ENCODE peak calls at places on chromosomes 1 and 21, in four cellular contexts. One of them, this sample, is unnamed.

GRCh38 chr1:86774305-86775304 is 70.2 kb downstream of the SH3GLB1 start:
- DNase-seq in IMR-90: peak; percentile 90
- DNase-seq in mesendoderm: peak; percentile 96
- DNase-seq in H9: peak; percentile 51
- DNase-seq in this sample: peak; percentile 31

GRCh38 chr1:38991638-38992449 is 768 bp downstream of the AKIRIN1 start:
- DNase-seq in IMR-90: no peak
- DNase-seq in mesendoderm: peak; percentile 74
- DNase-seq in H9: peak; percentile 44
- DNase-seq in this sample: no peak

GRCh38 chr21:29332461-29333354 is 34.0 kb downstream of the BACH1 start:
- DNase-seq in mesendoderm: no peak
- DNase-seq in H9: no peak
- DNase-seq in IMR-90: peak; percentile 77
- DNase-seq in this sample: no peak

GRCh38 chr1:1148061-1148460 is 25.6 kb upstream of the TTLL10 start:
- DNase-seq in IMR-90: no peak
- DNase-seq in H9: no peak
- DNase-seq in mesendoderm: no peak
- DNase-seq in this sample: no peak

GRCh38 chr1:207841318-207841717 is 69.6 kb downstream of the CD34 start:
- DNase-seq in IMR-90: no peak
- DNase-seq in H9: no peak
- DNase-seq in mesendoderm: no peak
- DNase-seq in this sample: no peak

GRCh38 chr1:67524143-67525052 is 94.2 kb upstream of the SERBP1 start:
- DNase-seq in H9: peak; percentile 34
- DNase-seq in mesendoderm: peak; percentile 35
- DNase-seq in IMR-90: no peak
- DNase-seq in this sample: no peak

GRCh38 chr21:17576080-17576835 is 36.4 kb downstream of the BTG3 start:
- DNase-seq in H9: no peak
- DNase-seq in mesendoderm: no peak
- DNase-seq in IMR-90: no peak
- DNase-seq in this sample: no peak

GRCh38 chr1:87061742-87062156 is 147.3 kb downstream of the HS2ST1 start:
- DNase-seq in H9: no peak
- DNase-seq in IMR-90: peak; percentile 71
- DNase-seq in mesendoderm: no peak
- DNase-seq in this sample: no peak

DNA sequence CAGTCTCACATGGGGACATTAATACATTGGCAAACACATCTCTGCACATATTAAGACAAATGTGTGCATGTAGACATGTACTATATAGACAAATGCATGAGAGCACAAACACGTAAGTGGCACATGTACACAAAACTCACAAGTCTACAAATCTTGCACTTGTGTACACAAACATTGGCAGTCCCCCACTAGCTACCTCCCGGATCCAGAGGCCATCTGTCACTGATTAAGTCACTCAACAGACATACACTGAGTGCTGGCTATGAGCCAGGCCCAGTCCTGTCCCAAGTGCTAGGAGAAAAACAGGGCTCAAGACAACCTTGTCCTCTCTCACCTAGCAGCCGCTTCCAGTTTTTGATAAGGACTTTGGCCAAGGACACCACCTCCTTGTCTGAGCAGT is 7.0 kb downstream of the TCEA3 start:
- DNase-seq in H9: no peak
- DNase-seq in IMR-90: no peak
- DNase-seq in mesendoderm: no peak
- DNase-seq in this sample: no peak
- H3K79me1 ChIP-seq in H9: no peaks in the 10 kb centered on the region
- H3K79me1 ChIP-seq in IMR-90: peaks cover 11% of the 10 kb centered on the region
- H3K79me1 ChIP-seq in mesendoderm: no peaks in the 10 kb centered on the region
- H3K79me1 ChIP-seq in this sample: peaks cover 3% of the 10 kb centered on the region

GRCh38 chr1:164772635-164773034 is 213.7 kb downstream of the PBX1 start:
- DNase-seq in mesendoderm: peak; percentile 95
- DNase-seq in H9: no peak
- DNase-seq in IMR-90: peak; percentile 97
- DNase-seq in this sample: no peak

GRCh38 chr1:164773146-164773545 is 214.2 kb downstream of the PBX1 start:
- DNase-seq in mesendoderm: no peak
- DNase-seq in IMR-90: no peak
- DNase-seq in H9: no peak
- DNase-seq in this sample: no peak

GRCh38 chr1:164771568-164772350 is 212.8 kb downstream of the PBX1 start:
- DNase-seq in IMR-90: peak; percentile 73
- DNase-seq in H9: no peak
- DNase-seq in mesendoderm: peak; percentile 88
- DNase-seq in this sample: no peak

GRCh38 chr1:164774819-164775654 is 216.1 kb downstream of the PBX1 start:
- DNase-seq in H9: no peak
- DNase-seq in mesendoderm: peak; percentile 90
- DNase-seq in IMR-90: no peak
- DNase-seq in this sample: no peak

DNA sequence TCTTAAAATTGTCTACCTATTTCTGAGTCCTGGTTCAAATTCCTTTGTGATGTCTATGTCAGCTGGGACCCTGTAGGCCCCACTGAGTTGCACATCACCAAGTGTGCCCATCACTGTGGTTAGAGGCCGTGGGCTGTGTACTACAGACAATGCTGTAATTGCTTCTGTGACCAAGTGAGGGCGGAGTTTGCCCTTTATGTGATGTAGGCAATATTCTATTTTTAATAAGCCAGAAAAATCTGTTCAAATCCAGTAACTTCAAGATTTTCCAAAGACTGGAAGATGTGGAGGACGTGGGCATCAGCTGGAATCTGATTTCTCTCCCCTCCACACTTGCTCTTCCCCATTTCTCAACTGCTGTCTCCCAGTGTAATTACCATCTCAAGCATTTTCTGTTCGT is 215.4 kb downstream of the PBX1 start:
- DNase-seq in mesendoderm: no peak
- DNase-seq in IMR-90: no peak
- DNase-seq in H9: no peak
- DNase-seq in this sample: no peak
- H3K79me1 ChIP-seq in mesendoderm: peaks cover 6% of the 10 kb centered on the region
- H3K79me1 ChIP-seq in IMR-90: peaks cover 41% of the 10 kb centered on the region
- H3K79me1 ChIP-seq in H9: peaks cover 6% of the 10 kb centered on the region
- H3K79me1 ChIP-seq in this sample: peaks cover 18% of the 10 kb centered on the region

GRCh38 chr1:178580096-178580495 is 67.2 kb downstream of the TEX35 start:
- DNase-seq in mesendoderm: no peak
- DNase-seq in H9: no peak
- DNase-seq in IMR-90: no peak
- DNase-seq in this sample: no peak

GRCh38 chr1:178579095-178579494 is 66.2 kb downstream of the TEX35 start:
- DNase-seq in IMR-90: no peak
- DNase-seq in H9: no peak
- DNase-seq in mesendoderm: no peak
- DNase-seq in this sample: no peak

GRCh38 chr1:178579562-178579961 is 66.7 kb downstream of the TEX35 start:
- DNase-seq in H9: no peak
- DNase-seq in mesendoderm: no peak
- DNase-seq in IMR-90: no peak
- DNase-seq in this sample: no peak

GRCh38 chr1:178581351-178581951 is 68.5 kb downstream of the TEX35 start:
- DNase-seq in IMR-90: no peak
- DNase-seq in H9: peak; percentile 92
- DNase-seq in mesendoderm: peak; percentile 77
- DNase-seq in this sample: peak; percentile 51

GRCh38 chr1:178580876-178581275 is 68.0 kb downstream of the TEX35 start:
- DNase-seq in mesendoderm: no peak
- DNase-seq in H9: no peak
- DNase-seq in IMR-90: no peak
- DNase-seq in this sample: no peak
- H3K79me1 ChIP-seq in mesendoderm: no peaks in the 10 kb centered on the region
- H3K79me1 ChIP-seq in H9: no peaks in the 10 kb centered on the region
- H3K79me1 ChIP-seq in IMR-90: no peaks in the 10 kb centered on the region
- H3K79me1 ChIP-seq in this sample: no peaks in the 10 kb centered on the region

DNA sequence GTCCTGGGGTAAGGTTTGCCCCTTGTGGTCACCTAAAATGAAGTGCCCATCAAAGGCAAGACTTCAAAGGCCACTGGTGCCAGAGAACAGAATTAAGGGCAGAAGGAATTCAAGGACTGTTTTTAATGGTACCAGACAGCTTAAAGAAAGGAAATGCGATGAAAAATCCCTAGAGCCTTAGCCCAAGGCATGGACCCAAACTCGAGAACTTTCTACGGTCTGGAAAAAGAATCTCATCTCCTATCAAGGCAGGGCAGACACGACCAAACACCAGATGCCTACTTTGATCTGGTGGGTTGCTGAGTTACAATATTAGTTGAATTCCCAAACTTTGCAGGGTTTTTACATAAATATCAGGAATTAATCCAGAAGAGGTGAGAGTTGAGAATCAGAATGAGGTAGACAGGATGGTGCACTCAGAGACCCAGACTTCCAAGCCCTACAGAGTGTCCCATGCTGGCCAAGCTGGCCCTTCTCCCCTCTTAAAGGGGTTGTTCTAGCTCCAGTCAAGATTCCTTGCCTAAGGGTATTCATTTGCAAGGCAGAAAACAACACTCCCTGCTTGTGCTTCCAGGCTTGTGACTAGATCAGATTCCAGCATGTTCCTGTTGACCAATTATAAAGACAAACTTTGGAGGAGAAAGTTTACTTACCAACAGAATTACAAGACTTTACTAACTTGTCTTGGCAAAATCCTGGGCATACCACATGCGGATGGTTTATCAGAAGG is 48.0 kb downstream of the EDN2 start:
- DNase-seq in mesendoderm: peak; percentile 85
- DNase-seq in IMR-90: no peak
- DNase-seq in H9: no peak
- DNase-seq in this sample: no peak
- H3K79me1 ChIP-seq in mesendoderm: no peaks in the 10 kb centered on the region
- H3K79me1 ChIP-seq in IMR-90: no peaks in the 10 kb centered on the region
- H3K79me1 ChIP-seq in H9: no peaks in the 10 kb centered on the region
- H3K79me1 ChIP-seq in this sample: no peaks in the 10 kb centered on the region

GRCh38 chr1:8203056-8203455 is 114.9 kb upstream of the SLC45A1 start:
- DNase-seq in H9: no peak
- DNase-seq in IMR-90: peak; percentile 31
- DNase-seq in mesendoderm: no peak
- DNase-seq in this sample: no peak
- H3K79me1 ChIP-seq in H9: no peaks in the 10 kb centered on the region
- H3K79me1 ChIP-seq in IMR-90: peaks cover 10% of the 10 kb centered on the region
- H3K79me1 ChIP-seq in mesendoderm: no peaks in the 10 kb centered on the region
- H3K79me1 ChIP-seq in this sample: no peaks in the 10 kb centered on the region

DNA sequence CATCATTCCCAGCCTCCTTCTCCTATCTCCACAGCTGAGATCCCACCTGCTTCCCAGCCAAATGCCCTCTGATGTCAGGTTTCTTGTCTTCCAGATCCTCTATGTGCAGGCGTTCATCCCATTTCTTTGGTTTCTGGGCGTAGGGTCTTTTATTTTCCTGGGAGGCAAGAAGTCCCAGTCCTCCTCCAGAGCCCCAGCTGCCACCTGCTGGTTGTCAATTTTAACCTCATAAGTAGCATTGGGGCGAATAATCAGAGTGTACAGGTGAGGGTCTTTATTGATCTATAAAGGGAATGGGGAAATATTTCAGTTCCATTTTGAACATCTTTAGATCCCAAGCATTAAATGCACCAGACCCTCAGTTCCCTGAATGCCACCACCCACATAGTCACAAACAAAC is 47.2 kb upstream of the EPS15 start:
- DNase-seq in mesendoderm: no peak
- DNase-seq in IMR-90: no peak
- DNase-seq in H9: no peak
- DNase-seq in this sample: no peak
- H3K79me1 ChIP-seq in mesendoderm: no peaks in the 10 kb centered on the region
- H3K79me1 ChIP-seq in IMR-90: no peaks in the 10 kb centered on the region
- H3K79me1 ChIP-seq in H9: no peaks in the 10 kb centered on the region
- H3K79me1 ChIP-seq in this sample: no peaks in the 10 kb centered on the region

DNA sequence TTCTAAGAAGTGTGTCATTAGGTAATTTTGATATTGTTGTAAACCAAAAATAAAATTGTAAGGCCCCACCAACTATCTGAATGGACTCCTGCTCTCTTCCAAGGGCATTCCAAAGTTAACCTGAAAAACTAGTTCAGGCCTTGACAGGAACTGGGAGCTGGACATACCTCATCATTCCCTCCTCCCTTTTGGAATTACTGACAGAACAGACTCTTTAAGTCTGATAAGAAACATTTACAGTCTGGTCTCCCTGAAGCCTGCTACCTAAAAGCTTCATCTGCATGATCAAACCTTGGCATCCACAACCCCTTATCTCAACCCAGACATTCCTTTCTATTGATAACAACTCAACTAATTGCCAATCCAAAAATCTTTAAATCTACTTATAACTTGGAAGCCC is 123.8 kb downstream of the TLR5 start:
- DNase-seq in mesendoderm: peak; percentile 86
- DNase-seq in H9: no peak
- DNase-seq in IMR-90: no peak
- DNase-seq in this sample: no peak
- H3K79me1 ChIP-seq in mesendoderm: peaks cover 7% of the 10 kb centered on the region
- H3K79me1 ChIP-seq in H9: no peaks in the 10 kb centered on the region
- H3K79me1 ChIP-seq in IMR-90: no peaks in the 10 kb centered on the region
- H3K79me1 ChIP-seq in this sample: peaks cover 6% of the 10 kb centered on the region

GRCh38 chr1:54392401-54392800 is 13.8 kb downstream of the SSBP3 start:
- DNase-seq in mesendoderm: no peak
- DNase-seq in IMR-90: no peak
- DNase-seq in H9: no peak
- DNase-seq in this sample: no peak

GRCh38 chr1:54395535-54395934 is 10.7 kb downstream of the SSBP3 start:
- DNase-seq in IMR-90: no peak
- DNase-seq in mesendoderm: no peak
- DNase-seq in H9: no peak
- DNase-seq in this sample: no peak

GRCh38 chr1:54391450-54392071 is 14.6 kb downstream of the SSBP3 start:
- DNase-seq in IMR-90: no peak
- DNase-seq in mesendoderm: no peak
- DNase-seq in H9: no peak
- DNase-seq in this sample: no peak

GRCh38 chr1:54394104-54394503 is 12.1 kb downstream of the SSBP3 start:
- DNase-seq in mesendoderm: no peak
- DNase-seq in H9: no peak
- DNase-seq in IMR-90: no peak
- DNase-seq in this sample: no peak

GRCh38 chr1:54390655-54391054 is 15.5 kb downstream of the SSBP3 start:
- DNase-seq in IMR-90: no peak
- DNase-seq in H9: no peak
- DNase-seq in mesendoderm: no peak
- DNase-seq in this sample: no peak
- H3K79me1 ChIP-seq in IMR-90: peaks cover 77% of the 10 kb centered on the region
- H3K79me1 ChIP-seq in H9: peaks cover 4% of the 10 kb centered on the region
- H3K79me1 ChIP-seq in mesendoderm: peaks cover 51% of the 10 kb centered on the region
- H3K79me1 ChIP-seq in this sample: peaks cover 21% of the 10 kb centered on the region